ENCODE peak calls at places on chromosomes 13 and 19, in four cellular contexts. E is AG04450, H is D721Med, F is AG09309. N is an unnamed sample.

GRCh38 chr13:47067296-47067695 is 170.4 kb upstream of the HTR2A start:
- DNase-seq in E (no peak), H (no peak), F (no peak), N (no peak)

GRCh38 chr13:30142502-30143211 is 164.7 kb downstream of the KATNAL1 start:
- DNase-seq in E (peak), H (no peak), F (peak), N (peak)

GRCh38 chr19:4916292-4917082 is 7.2 kb downstream of the UHRF1 start:
- DNase-seq in E (no peak), H (no peak), F (no peak), N (no peak)

GRCh38 chr19:10748924-10749434 is 31.1 kb downstream of the DNM2 start:
- DNase-seq in E (no peak), H (no peak), F (no peak), N (no peak)

GRCh38 chr19:47730910-47731309 is 14.4 kb upstream of the NOP53 start:
- DNase-seq in E (no peak), H (no peak), F (no peak), N (no peak)

GRCh38 chr19:55441319-55441691 is 1.8 kb downstream of the SHISA7 start:
- DNase-seq in E (no peak), H (no peak), F (no peak), N (no peak)

GRCh38 chr19:409006-409514 is at the start of gene C2CD4C:
- DNase-seq in E (no peak), H (peak), F (no peak), N (no peak)

GRCh38 chr19:7874857-7875393 is 735 bp upstream of the PRR36 start:
- DNase-seq in E (no peak), H (no peak), F (no peak), N (no peak)

N was measured in GM04504.